ENCODE peak calls at places on chromosomes 11 and 22, in nine cellular contexts. N, C, G, H, Q, P, B, K and J are unnamed samples.

GRCh38 chr11:122137081-122137793 is 21.2 kb upstream of the BLID start:
- DNase-seq in N (peak), C (no peak), G (no peak), H (peak), Q (peak), P (no peak), B (no peak), K (no peak), J (no peak)

GRCh38 chr11:130388607-130389205 is 39.7 kb downstream of the ADAMTS8 start:
- DNase-seq in N (no peak), C (no peak), G (no peak), H (no peak), Q (no peak), P (no peak), B (peak), K (no peak), J (no peak)

GRCh38 chr11:46361283-46362145 is 14.3 kb downstream of the DGKZ start:
- DNase-seq in N (no peak), C (peak), G (peak), H (peak), Q (no peak), P (peak), B (no peak), K (no peak), J (no peak)

GRCh38 chr22:25881353-25881752 is 139.4 kb downstream of the MYO18B start:
- DNase-seq in N (no peak), C (no peak), G (no peak), H (no peak), Q (no peak), P (no peak), B (no peak), K (no peak), J (no peak)

GRCh38 chr11:14549891-14550290 is 29.7 kb upstream of the PSMA1 start:
- DNase-seq in N (no peak), C (no peak), G (no peak), H (no peak), Q (no peak), P (no peak), B (no peak), K (no peak), J (no peak)

GRCh38 chr11:28730336-28730735 is 622.1 kb downstream of the METTL15 start:
- DNase-seq in N (no peak), C (no peak), G (no peak), H (peak), Q (no peak), P (no peak), B (no peak), K (no peak), J (no peak)

GRCh38 chr11:44627911-44628729 is 62.7 kb downstream of the CD82 start:
- DNase-seq in N (no peak), C (no peak), G (no peak), H (peak), Q (peak), P (no peak), B (peak), K (peak), J (no peak)

GRCh38 chr11:128692750-128693578 is 908 bp upstream of the FLI1 start:
- DNase-seq in N (no peak), C (peak), G (no peak), H (peak), Q (no peak), P (peak), B (no peak), K (peak), J (no peak)

GRCh38 chr22:39351689-39352214 is 2.0 kb downstream of the SYNGR1 start:
- DNase-seq in N (no peak), C (no peak), G (no peak), H (peak), Q (peak), P (no peak), B (no peak), K (no peak), J (no peak)

GRCh38 chr22:47623056-47623739 is 860.7 kb downstream of the TBC1D22A start:
- DNase-seq in N (no peak), C (no peak), G (no peak), H (no peak), Q (no peak), P (no peak), B (no peak), K (peak), J (no peak)

GRCh38 chr11:104163100-104164027 is 583 bp downstream of the PDGFD start:
- DNase-seq in N (no peak), C (no peak), G (no peak), H (peak), Q (peak), P (no peak), B (peak), K (no peak), J (peak)

GRCh38 chr11:56841210-56841810 is 92.8 kb upstream of the OR9G4 start:
- DNase-seq in N (peak), C (peak), G (no peak), H (peak), Q (peak), P (peak), B (peak), K (no peak), J (peak)

GRCh38 chr11:96185220-96185768 is 157.7 kb downstream of the MAML2 start:
- DNase-seq in N (no peak), C (peak), G (no peak), H (no peak), Q (no peak), P (no peak), B (no peak), K (no peak), J (no peak)

GRCh38 chr11:13284776-13285588 is 7.4 kb downstream of the BMAL1 start:
- DNase-seq in N (no peak), C (no peak), G (no peak), H (no peak), Q (no peak), P (no peak), B (no peak), K (no peak), J (no peak)

GRCh38 chr11:122851366-122852011 is 13.2 kb downstream of the CRTAM start:
- DNase-seq in N (no peak), C (peak), G (no peak), H (no peak), Q (no peak), P (no peak), B (no peak), K (no peak), J (no peak)

GRCh38 chr11:114259124-114259526 is 37.1 kb upstream of the NNMT start:
- DNase-seq in N (no peak), C (no peak), G (no peak), H (no peak), Q (no peak), P (no peak), B (no peak), K (no peak), J (no peak)

GRCh38 chr11:19597194-19597593 is 115.4 kb upstream of the NAV2 start:
- DNase-seq in N (no peak), C (no peak), G (no peak), H (peak), Q (peak), P (no peak), B (no peak), K (no peak), J (no peak)

GRCh38 chr22:38163844-38164577 is 17.6 kb downstream of the PLA2G6 start:
- DNase-seq in N (no peak), C (no peak), G (no peak), H (no peak), Q (peak), P (no peak), B (no peak), K (no peak), J (no peak)

GRCh38 chr22:35930933-35931332 is 97.7 kb downstream of the RBFOX2 start:
- DNase-seq in N (peak), C (peak), G (no peak), H (peak), Q (peak), P (peak), B (peak), K (no peak), J (no peak)